ENCODE peak calls at places on chromosome 10, in eight cellular contexts. One of them, this sample, is unnamed.

GRCh38 chr10:132337019-132337418 is 5.0 kb downstream of the LRRC27 start:
- DNase-seq in hepatocyte: no peak
- DNase-seq in CD8-positive, alpha-beta T cell: no peak
- DNase-seq in mammary epithelial cell: no peak
- DNase-seq in PC-3: no peak
- DNase-seq in lung: no peak
- DNase-seq in ovary: no peak
- DNase-seq in pancreas: no peak
- DNase-seq in this sample: no peak

GRCh38 chr10:35783305-35783838 is 141.3 kb upstream of the FZD8 start:
- DNase-seq in hepatocyte: no peak
- DNase-seq in CD8-positive, alpha-beta T cell: no peak
- DNase-seq in mammary epithelial cell: peak; percentile 86
- DNase-seq in PC-3: peak; percentile 99
- DNase-seq in lung: no peak
- DNase-seq in ovary: no peak
- DNase-seq in pancreas: no peak
- DNase-seq in this sample: no peak

GRCh38 chr10:5566606-5567005 is 41.8 kb downstream of the CALML3 start:
- DNase-seq in hepatocyte: no peak
- DNase-seq in CD8-positive, alpha-beta T cell: no peak
- DNase-seq in mammary epithelial cell: peak; percentile 97
- DNase-seq in PC-3: peak; percentile 63
- DNase-seq in lung: no peak
- DNase-seq in ovary: no peak
- DNase-seq in pancreas: no peak
- DNase-seq in this sample: no peak

GRCh38 chr10:67110286-67110685 is 184.4 kb downstream of the LRRTM3 start:
- DNase-seq in hepatocyte: no peak
- DNase-seq in CD8-positive, alpha-beta T cell: no peak
- DNase-seq in mammary epithelial cell: no peak
- DNase-seq in PC-3: no peak
- DNase-seq in lung: no peak
- DNase-seq in ovary: no peak
- DNase-seq in pancreas: no peak
- DNase-seq in this sample: no peak

GRCh38 chr10:6410830-6411229 is 169.2 kb downstream of the PRKCQ start:
- DNase-seq in hepatocyte: no peak
- DNase-seq in CD8-positive, alpha-beta T cell: no peak
- DNase-seq in mammary epithelial cell: no peak
- DNase-seq in PC-3: no peak
- DNase-seq in lung: no peak
- DNase-seq in ovary: no peak
- DNase-seq in pancreas: no peak
- DNase-seq in this sample: no peak

GRCh38 chr10:77291596-77292505 is 345.8 kb downstream of the KCNMA1 start:
- DNase-seq in hepatocyte: no peak
- DNase-seq in CD8-positive, alpha-beta T cell: no peak
- DNase-seq in mammary epithelial cell: peak; percentile 25
- DNase-seq in PC-3: no peak
- DNase-seq in lung: no peak
- DNase-seq in ovary: no peak
- DNase-seq in pancreas: no peak
- DNase-seq in this sample: no peak

GRCh38 chr10:110530131-110530831 is 32.6 kb downstream of the DUSP5 start:
- DNase-seq in hepatocyte: peak; percentile 70
- DNase-seq in CD8-positive, alpha-beta T cell: no peak
- DNase-seq in mammary epithelial cell: peak; percentile 58
- DNase-seq in PC-3: peak; percentile 61
- DNase-seq in lung: peak; percentile 75
- DNase-seq in ovary: peak; percentile 47
- DNase-seq in pancreas: peak; percentile 33
- DNase-seq in this sample: no peak

GRCh38 chr10:43043342-43043772 is 33.5 kb upstream of the RET start:
- DNase-seq in hepatocyte: no peak
- DNase-seq in CD8-positive, alpha-beta T cell: no peak
- DNase-seq in mammary epithelial cell: no peak
- DNase-seq in PC-3: no peak
- DNase-seq in lung: no peak
- DNase-seq in ovary: peak; percentile 6
- DNase-seq in pancreas: no peak
- DNase-seq in this sample: no peak

GRCh38 chr10:27372095-27372494 is 131.5 kb upstream of the ACBD5 start:
- DNase-seq in hepatocyte: no peak
- DNase-seq in CD8-positive, alpha-beta T cell: no peak
- DNase-seq in mammary epithelial cell: no peak
- DNase-seq in PC-3: peak; percentile 45
- DNase-seq in lung: no peak
- DNase-seq in ovary: no peak
- DNase-seq in pancreas: no peak
- DNase-seq in this sample: no peak

GRCh38 chr10:28988980-28989379 is 299.9 kb upstream of the LYZL1 start:
- DNase-seq in hepatocyte: no peak
- DNase-seq in CD8-positive, alpha-beta T cell: no peak
- DNase-seq in mammary epithelial cell: no peak
- DNase-seq in PC-3: no peak
- DNase-seq in lung: no peak
- DNase-seq in ovary: no peak
- DNase-seq in pancreas: no peak
- DNase-seq in this sample: no peak

GRCh38 chr10:132833421-132834111 is 47.6 kb upstream of the NKX6-2 start:
- DNase-seq in hepatocyte: no peak
- DNase-seq in CD8-positive, alpha-beta T cell: no peak
- DNase-seq in mammary epithelial cell: no peak
- DNase-seq in PC-3: no peak
- DNase-seq in lung: no peak
- DNase-seq in ovary: peak; percentile 17
- DNase-seq in pancreas: no peak
- DNase-seq in this sample: no peak

GRCh38 chr10:28668363-28669226 is 8.7 kb upstream of the BAMBI start:
- DNase-seq in hepatocyte: peak; percentile 81
- DNase-seq in CD8-positive, alpha-beta T cell: no peak
- DNase-seq in mammary epithelial cell: peak; percentile 31
- DNase-seq in PC-3: no peak
- DNase-seq in lung: peak; percentile 41
- DNase-seq in ovary: peak; percentile 81
- DNase-seq in pancreas: no peak
- DNase-seq in this sample: peak; percentile 48

GRCh38 chr10:59505931-59506330 is 143.6 kb upstream of the FAM13C start:
- DNase-seq in hepatocyte: no peak
- DNase-seq in CD8-positive, alpha-beta T cell: no peak
- DNase-seq in mammary epithelial cell: no peak
- DNase-seq in PC-3: no peak
- DNase-seq in lung: no peak
- DNase-seq in ovary: no peak
- DNase-seq in pancreas: no peak
- DNase-seq in this sample: no peak
- TF ChIP-seq CTCF in hepatocyte: no peak
- TF ChIP-seq CTCF in CD8-positive, alpha-beta T cell: no peak
- TF ChIP-seq CTCF in mammary epithelial cell: no peak
- TF ChIP-seq CTCF in PC-3: no peak
- TF ChIP-seq CTCF in lung: no peak
- TF ChIP-seq CTCF in ovary: no peak
- TF ChIP-seq CTCF in pancreas: no peak
- TF ChIP-seq CTCF in this sample: no peak

GRCh38 chr10:97849101-97849490 is 547 bp upstream of the GOLGA7B start:
- DNase-seq in hepatocyte: no peak
- DNase-seq in CD8-positive, alpha-beta T cell: no peak
- DNase-seq in mammary epithelial cell: peak; percentile 75
- DNase-seq in PC-3: peak; percentile 69
- DNase-seq in lung: peak; percentile 69
- DNase-seq in ovary: no peak
- DNase-seq in pancreas: peak; percentile 42
- DNase-seq in this sample: no peak

GRCh38 chr10:97850446-97850845 is 803 bp downstream of the GOLGA7B start:
- DNase-seq in hepatocyte: peak; percentile 43
- DNase-seq in CD8-positive, alpha-beta T cell: no peak
- DNase-seq in mammary epithelial cell: no peak
- DNase-seq in PC-3: no peak
- DNase-seq in lung: no peak
- DNase-seq in ovary: no peak
- DNase-seq in pancreas: peak; percentile 18
- DNase-seq in this sample: no peak

GRCh38 chr10:97851341-97852001 is 1.8 kb downstream of the GOLGA7B start:
- DNase-seq in hepatocyte: no peak
- DNase-seq in CD8-positive, alpha-beta T cell: no peak
- DNase-seq in mammary epithelial cell: peak; percentile 55
- DNase-seq in PC-3: no peak
- DNase-seq in lung: no peak
- DNase-seq in ovary: no peak
- DNase-seq in pancreas: no peak
- DNase-seq in this sample: no peak

GRCh38 chr10:97852277-97852676 is 2.6 kb downstream of the GOLGA7B start:
- DNase-seq in hepatocyte: no peak
- DNase-seq in CD8-positive, alpha-beta T cell: no peak
- DNase-seq in mammary epithelial cell: peak; percentile 48
- DNase-seq in PC-3: no peak
- DNase-seq in lung: no peak
- DNase-seq in ovary: no peak
- DNase-seq in pancreas: no peak
- DNase-seq in this sample: no peak

DNA sequence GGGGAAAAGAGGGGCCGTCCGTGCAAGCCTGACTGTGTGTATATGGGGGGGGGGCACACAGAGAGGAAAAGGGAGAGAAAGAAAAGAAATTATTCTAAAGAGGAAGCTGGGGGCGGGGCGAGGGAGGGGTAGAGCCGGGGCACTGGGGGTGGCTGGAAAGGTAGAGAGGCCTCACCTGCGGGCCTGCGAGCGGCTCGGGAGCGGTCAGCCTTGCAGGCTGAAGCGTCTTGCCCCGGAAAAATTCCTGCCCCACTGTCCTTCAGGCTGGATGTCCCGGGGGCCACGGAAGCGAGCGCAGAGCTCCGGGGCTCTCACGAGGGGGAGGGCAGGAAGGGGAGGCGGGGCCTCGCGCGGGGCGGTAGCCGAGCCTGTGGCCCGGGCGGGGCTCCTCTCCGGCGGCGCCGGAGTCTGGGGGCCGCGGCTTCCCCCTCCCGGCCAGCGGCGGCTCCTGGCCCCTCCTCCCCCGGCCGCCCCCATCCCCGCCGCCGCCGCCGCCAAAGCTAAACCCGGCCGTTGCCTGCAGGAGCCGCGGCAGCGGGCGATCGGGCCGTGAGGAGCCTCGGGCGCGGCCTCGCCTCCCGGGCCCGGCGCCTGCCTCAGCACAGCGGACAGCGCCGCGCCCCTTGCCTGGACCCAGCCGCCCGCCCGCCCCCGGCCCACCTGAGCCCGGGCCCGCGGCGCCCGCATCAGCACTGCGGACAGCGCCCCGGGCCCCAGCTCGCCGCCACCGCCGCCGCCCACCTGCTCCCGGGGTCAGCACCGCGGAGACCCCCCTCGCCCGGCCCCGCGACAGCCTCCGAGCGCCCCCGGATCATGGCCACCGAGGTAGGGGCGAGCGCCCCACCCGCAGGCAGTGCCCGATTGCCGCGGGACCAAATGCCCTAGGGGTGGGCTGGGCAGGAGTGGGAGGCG is at the start of gene GOLGA7B:
- DNase-seq in hepatocyte: peak; percentile 89
- DNase-seq in CD8-positive, alpha-beta T cell: peak; percentile 53
- DNase-seq in mammary epithelial cell: peak; percentile 41
- DNase-seq in PC-3: peak; percentile 35
- DNase-seq in lung: no peak
- DNase-seq in ovary: peak; percentile 50
- DNase-seq in pancreas: peak; percentile 52
- DNase-seq in this sample: no peak
- H3K27me3 ChIP-seq in hepatocyte: peaks cover 42% of the 10 kb centered on the region
- H3K27me3 ChIP-seq in CD8-positive, alpha-beta T cell: no peaks in the 10 kb centered on the region
- H3K27me3 ChIP-seq in mammary epithelial cell: no peaks in the 10 kb centered on the region
- H3K27me3 ChIP-seq in PC-3: no peaks in the 10 kb centered on the region
- H3K27me3 ChIP-seq in lung: no peaks in the 10 kb centered on the region
- H3K27me3 ChIP-seq in ovary: no peaks in the 10 kb centered on the region
- H3K27me3 ChIP-seq in pancreas: no peaks in the 10 kb centered on the region
- H3K27me3 ChIP-seq in this sample: peaks cover 10% of the 10 kb centered on the region

DNA sequence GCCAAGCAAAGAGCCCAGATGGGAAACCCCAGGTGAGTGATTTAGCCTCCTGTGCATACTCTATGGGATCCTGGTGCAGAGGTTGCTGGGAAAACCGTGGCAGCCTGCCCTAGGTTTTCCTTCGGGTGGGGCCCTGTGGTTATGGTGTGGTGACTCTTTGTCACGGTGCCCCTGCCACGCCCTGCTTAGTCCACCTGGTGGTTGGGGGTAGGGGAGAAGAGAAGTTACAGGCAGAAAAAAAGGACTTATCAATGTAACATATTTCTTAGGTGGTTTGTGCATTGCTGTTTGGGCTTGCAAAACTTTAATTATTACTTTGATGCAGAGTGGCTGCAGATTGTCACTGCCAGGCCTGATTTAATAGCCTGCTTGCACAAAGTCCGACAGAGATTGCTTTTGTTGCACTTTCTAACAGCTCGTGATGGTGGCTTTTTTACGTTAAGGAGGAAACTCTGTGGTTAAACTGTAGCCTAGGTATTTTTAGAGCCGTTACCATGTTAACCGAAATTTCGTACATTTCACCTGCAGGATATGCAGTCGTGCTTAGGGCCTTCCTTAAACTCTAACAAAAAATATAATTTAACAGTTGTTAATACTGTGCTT is 197.4 kb downstream of the RNLS start:
- DNase-seq in hepatocyte: peak; percentile 74
- DNase-seq in CD8-positive, alpha-beta T cell: peak; percentile 25
- DNase-seq in mammary epithelial cell: peak; percentile 96
- DNase-seq in PC-3: no peak
- DNase-seq in lung: peak; percentile 58
- DNase-seq in ovary: peak; percentile 37
- DNase-seq in pancreas: peak; percentile 83
- DNase-seq in this sample: peak; percentile 83
- TF ChIP-seq CTCF in hepatocyte: no peak
- TF ChIP-seq CTCF in CD8-positive, alpha-beta T cell: no peak
- TF ChIP-seq CTCF in mammary epithelial cell: no peak
- TF ChIP-seq CTCF in PC-3: no peak
- TF ChIP-seq CTCF in lung: no peak
- TF ChIP-seq CTCF in ovary: no peak
- TF ChIP-seq CTCF in pancreas: no peak
- TF ChIP-seq CTCF in this sample: no peak

GRCh38 chr10:116197961-116198360 is 75.0 kb downstream of the GFRA1 start:
- DNase-seq in hepatocyte: no peak
- DNase-seq in CD8-positive, alpha-beta T cell: no peak
- DNase-seq in mammary epithelial cell: no peak
- DNase-seq in PC-3: no peak
- DNase-seq in lung: no peak
- DNase-seq in ovary: no peak
- DNase-seq in pancreas: no peak
- DNase-seq in this sample: no peak

GRCh38 chr10:116195583-116195982 is 77.4 kb downstream of the GFRA1 start:
- DNase-seq in hepatocyte: no peak
- DNase-seq in CD8-positive, alpha-beta T cell: no peak
- DNase-seq in mammary epithelial cell: no peak
- DNase-seq in PC-3: no peak
- DNase-seq in lung: no peak
- DNase-seq in ovary: no peak
- DNase-seq in pancreas: no peak
- DNase-seq in this sample: no peak

GRCh38 chr10:116195039-116195438 is 78.0 kb downstream of the GFRA1 start:
- DNase-seq in hepatocyte: no peak
- DNase-seq in CD8-positive, alpha-beta T cell: no peak
- DNase-seq in mammary epithelial cell: no peak
- DNase-seq in PC-3: no peak
- DNase-seq in lung: no peak
- DNase-seq in ovary: no peak
- DNase-seq in pancreas: no peak
- DNase-seq in this sample: no peak

GRCh38 chr10:116190883-116191282 is 82.1 kb downstream of the GFRA1 start:
- DNase-seq in hepatocyte: no peak
- DNase-seq in CD8-positive, alpha-beta T cell: no peak
- DNase-seq in mammary epithelial cell: no peak
- DNase-seq in PC-3: no peak
- DNase-seq in lung: no peak
- DNase-seq in ovary: no peak
- DNase-seq in pancreas: no peak
- DNase-seq in this sample: no peak

GRCh38 chr10:116194061-116194460 is 78.9 kb downstream of the GFRA1 start:
- DNase-seq in hepatocyte: no peak
- DNase-seq in CD8-positive, alpha-beta T cell: no peak
- DNase-seq in mammary epithelial cell: no peak
- DNase-seq in PC-3: no peak
- DNase-seq in lung: no peak
- DNase-seq in ovary: no peak
- DNase-seq in pancreas: no peak
- DNase-seq in this sample: no peak
- H3K27me3 ChIP-seq in hepatocyte: no peaks in the 10 kb centered on the region
- H3K27me3 ChIP-seq in CD8-positive, alpha-beta T cell: no peaks in the 10 kb centered on the region
- H3K27me3 ChIP-seq in mammary epithelial cell: no peaks in the 10 kb centered on the region
- H3K27me3 ChIP-seq in PC-3: no peaks in the 10 kb centered on the region
- H3K27me3 ChIP-seq in lung: no peaks in the 10 kb centered on the region
- H3K27me3 ChIP-seq in ovary: no peaks in the 10 kb centered on the region
- H3K27me3 ChIP-seq in pancreas: no peaks in the 10 kb centered on the region
- H3K27me3 ChIP-seq in this sample: no peaks in the 10 kb centered on the region